ENCODE peak calls at places on chromosomes 11 and 22, in seven cellular contexts. D is kidney epithelial cell; O is substantia nigra; R is effector memory CD4-positive, alpha-beta T cell; E is NCI-H774; N is Peyer's patch; Q is left cardiac atrium. F is an unnamed sample.

GRCh38 chr11:96307748-96308133 is 35.3 kb downstream of the MAML2 start:
- DNase-seq in D (peak), O (no peak), R (no peak), E (no peak), N (no peak), Q (no peak), F (no peak)

GRCh38 chr11:380491-380890 is 11.2 kb downstream of the B4GALNT4 start:
- DNase-seq in D (no peak), O (no peak), R (no peak), E (no peak), N (no peak), Q (no peak), F (no peak)

GRCh38 chr22:17869285-17870096 is 95.2 kb upstream of the BID start:
- DNase-seq in D (no peak), O (no peak), R (no peak), E (no peak), N (peak), Q (no peak), F (peak)

GRCh38 chr22:38699784-38700183 is 959 bp downstream of the JOSD1 start:
- DNase-seq in D (no peak), O (no peak), R (no peak), E (no peak), N (no peak), Q (no peak), F (no peak)

GRCh38 chr22:39309881-39310714 is 9.3 kb downstream of the RPL3 start:
- DNase-seq in D (no peak), O (no peak), R (no peak), E (no peak), N (no peak), Q (no peak), F (no peak)

GRCh38 chr11:83871013-83871412 is 584.8 kb upstream of the CCDC90B start:
- DNase-seq in D (no peak), O (no peak), R (no peak), E (no peak), N (no peak), Q (no peak), F (no peak)

GRCh38 chr11:1343391-1344055 is 34.1 kb upstream of the TOLLIP start:
- DNase-seq in D (no peak), O (no peak), R (no peak), E (no peak), N (peak), Q (no peak), F (no peak)

GRCh38 chr11:15801616-15802015 is 554.7 kb downstream of the SOX6 start:
- DNase-seq in D (no peak), O (no peak), R (no peak), E (no peak), N (no peak), Q (no peak), F (no peak)

GRCh38 chr11:46352063-46352841 is 5.0 kb downstream of the DGKZ start:
- DNase-seq in D (no peak), O (no peak), R (peak), E (no peak), N (no peak), Q (no peak), F (no peak)

GRCh38 chr11:69094915-69095290 is 46.2 kb downstream of the TPCN2 start:
- DNase-seq in D (no peak), O (no peak), R (no peak), E (no peak), N (no peak), Q (no peak), F (no peak)

GRCh38 chr11:14312736-14313438 is 46.1 kb downstream of the RRAS2 start:
- DNase-seq in D (no peak), O (no peak), R (no peak), E (no peak), N (no peak), Q (no peak), F (no peak)

GRCh38 chr11:12189543-12190235 is 79.3 kb downstream of the MICAL2 start:
- DNase-seq in D (no peak), O (no peak), R (peak), E (no peak), N (no peak), Q (no peak), F (peak)

GRCh38 chr11:67409261-67409666 is 5.4 kb downstream of the TBC1D10C start:
- DNase-seq in D (no peak), O (no peak), R (peak), E (no peak), N (peak), Q (no peak), F (peak)

GRCh38 chr11:118295834-118296454 is 8.6 kb upstream of the CD3E start:
- DNase-seq in D (peak), O (no peak), R (no peak), E (no peak), N (peak), Q (no peak), F (no peak)

GRCh38 chr22:38223289-38223960 is 21.6 kb downstream of the MAFF start:
- DNase-seq in D (peak), O (no peak), R (no peak), E (no peak), N (no peak), Q (no peak), F (no peak)

GRCh38 chr22:31098633-31099110 is 8.7 kb downstream of the SELENOM start:
- DNase-seq in D (no peak), O (no peak), R (no peak), E (no peak), N (no peak), Q (peak), F (no peak)

GRCh38 chr11:134947556-134947955 is 535.5 kb upstream of the B3GAT1 start:
- DNase-seq in D (no peak), O (no peak), R (no peak), E (no peak), N (no peak), Q (no peak), F (no peak)

GRCh38 chr22:20523118-20523983 is 15.9 kb downstream of the MED15 start:
- DNase-seq in D (no peak), O (no peak), R (peak), E (no peak), N (no peak), Q (no peak), F (no peak)

GRCh38 chr22:37647928-37648327 is 8.5 kb downstream of the SH3BP1 start:
- DNase-seq in D (no peak), O (no peak), R (no peak), E (no peak), N (peak), Q (no peak), F (no peak)

GRCh38 chr11:109981028-109981636 is 112.1 kb upstream of the ZC3H12C start:
- DNase-seq in D (no peak), O (no peak), R (no peak), E (no peak), N (no peak), Q (no peak), F (no peak)

GRCh38 chr11:108286369-108286768 is 63.5 kb downstream of the ATM start:
- DNase-seq in D (no peak), O (no peak), R (no peak), E (no peak), N (no peak), Q (no peak), F (no peak)

GRCh38 chr22:27827586-27828213 is 26.1 kb upstream of the MN1 start:
- DNase-seq in D (no peak), O (no peak), R (no peak), E (no peak), N (no peak), Q (no peak), F (no peak)

GRCh38 chr11:130449996-130450419 is 1.6 kb downstream of the ADAMTS15 start:
- DNase-seq in D (no peak), O (no peak), R (no peak), E (no peak), N (peak), Q (peak), F (peak)

GRCh38 chr22:36875741-36876140 is 14.9 kb downstream of the NCF4 start:
- DNase-seq in D (no peak), O (no peak), R (no peak), E (no peak), N (no peak), Q (no peak), F (no peak)

GRCh38 chr11:13107544-13108044 is 98.5 kb downstream of the RASSF10 start:
- DNase-seq in D (no peak), O (no peak), R (no peak), E (no peak), N (no peak), Q (no peak), F (no peak)

GRCh38 chr22:30968015-30968923 is at the start of gene MORC2:
- DNase-seq in D (no peak), O (peak), R (no peak), E (peak), N (peak), Q (peak), F (no peak)

GRCh38 chr11:71266114-71266833 is 13.9 kb upstream of the SHANK2 start:
- DNase-seq in D (no peak), O (no peak), R (no peak), E (no peak), N (peak), Q (no peak), F (no peak)

GRCh38 chr11:2382927-2383822 is 6.1 kb downstream of the CD81 start:
- DNase-seq in D (no peak), O (no peak), R (no peak), E (no peak), N (peak), Q (peak), F (no peak)

GRCh38 chr22:31945971-31946680 is 1.8 kb downstream of the YWHAH start:
- DNase-seq in D (no peak), O (no peak), R (no peak), E (no peak), N (no peak), Q (no peak), F (no peak)

GRCh38 chr11:74021998-74022397 is 13.1 kb upstream of the UCP3 start:
- DNase-seq in D (no peak), O (no peak), R (no peak), E (no peak), N (no peak), Q (no peak), F (no peak)

GRCh38 chr11:38356255-38356654 is 1758.2 kb upstream of the RAG2 start:
- DNase-seq in D (no peak), O (no peak), R (no peak), E (no peak), N (no peak), Q (no peak), F (no peak)

GRCh38 chr11:11959601-11960000 is 48.8 kb downstream of the DKK3 start:
- DNase-seq in D (no peak), O (no peak), R (no peak), E (no peak), N (no peak), Q (no peak), F (no peak)

F was measured in aorta.